ENCODE peak calls at places on chromosome 5, in ten cellular contexts. Y is colonic mucosa, A is stomach, D is cardiac fibroblast, T is AG09309, B is left ventricle myocardium inferior, F is A673, Z is kidney, J is right atrium auricular region, E is ovary. S is an unnamed sample.
A peak's percentile ranks its signal among the peaks of the same experiment; 100 is the strongest.

GRCh38 chr5:122846051-122846567 is 696 bp downstream of the SNX24 start:
- DNase-seq in A (no peak), T (no peak), F (no peak), B (no peak), E (no peak), Z (no peak), D (peak; percentile 53), Y (no peak), J (no peak), S (peak; percentile 82)

GRCh38 chr5:56686337-56687198 is 128.8 kb upstream of the MAP3K1 start:
- DNase-seq in B (no peak), E (no peak), Y (no peak), D (no peak), A (no peak), F (no peak), Z (no peak), J (no peak), T (no peak), S (no peak)

GRCh38 chr5:169980418-169981053 is at the start of gene INSYN2B:
- DNase-seq in B (peak; percentile 51), F (peak; percentile 91), E (peak; percentile 68), A (peak; percentile 50), Z (no peak), Y (peak; percentile 51), T (peak; percentile 68), D (peak; percentile 93), J (peak; percentile 84), S (peak; percentile 70)

GRCh38 chr5:149916317-149917072 is 28.1 kb downstream of the PDE6A start:
- DNase-seq in E (no peak), B (no peak), A (no peak), Y (no peak), T (no peak), D (no peak), F (no peak), Z (no peak), J (no peak), S (no peak)

GRCh38 chr5:98397081-98397480 is 376.4 kb upstream of the RGMB start:
- DNase-seq in E (no peak), J (no peak), T (peak; percentile 90), F (peak; percentile 1), D (peak; percentile 46), B (no peak), A (no peak), Y (no peak), Z (no peak), S (no peak)

GRCh38 chr5:11777096-11777495 is 127.2 kb downstream of the CTNND2 start:
- DNase-seq in D (no peak), E (no peak), F (no peak), T (no peak), B (no peak), A (no peak), J (no peak), Y (no peak), Z (no peak), S (no peak)

GRCh38 chr5:2904956-2905355 is 153.5 kb upstream of the IRX2 start:
- DNase-seq in Z (no peak), T (no peak), F (no peak), B (no peak), Y (no peak), A (no peak), D (no peak), J (peak; percentile 57), E (no peak), S (no peak)

GRCh38 chr5:175652741-175653663 is 4.9 kb upstream of the HRH2 start:
- DNase-seq in Z (no peak), Y (no peak), T (peak; percentile 34), E (no peak), D (no peak), J (no peak), A (no peak), B (no peak), F (no peak), S (no peak)

GRCh38 chr5:169637856-169638190 is 748 bp downstream of the DOCK2 start:
- DNase-seq in E (no peak), B (peak; percentile 25), J (no peak), F (no peak), A (peak; percentile 39), Y (peak; percentile 43), T (no peak), Z (no peak), D (no peak), S (no peak)

GRCh38 chr5:3828761-3829160 is 233.1 kb downstream of the IRX1 start:
- DNase-seq in B (no peak), E (no peak), F (no peak), J (no peak), Z (no peak), Y (no peak), A (no peak), D (no peak), T (no peak), S (no peak)

GRCh38 chr5:159616967-159617366 is 286.7 kb upstream of the IL12B start:
- DNase-seq in E (no peak), B (no peak), A (no peak), J (no peak), T (peak; percentile 34), Y (no peak), D (no peak), F (no peak), Z (no peak), S (no peak)

GRCh38 chr5:100643473-100643872 is 108.3 kb downstream of the FAM174A start:
- DNase-seq in E (no peak), J (no peak), Y (no peak), T (no peak), A (no peak), Z (no peak), D (peak; percentile 16), F (no peak), B (no peak), S (no peak)

GRCh38 chr5:139251695-139252288 is 41.7 kb upstream of the MATR3 start:
- DNase-seq in Z (no peak), T (no peak), D (peak; percentile 61), Y (no peak), J (no peak), A (no peak), B (no peak), E (no peak), F (no peak), S (no peak)

GRCh38 chr5:74164725-74165226 is 475.8 kb downstream of the ENC1 start:
- DNase-seq in Y (no peak), D (no peak), F (no peak), Z (no peak), J (no peak), T (no peak), A (no peak), B (no peak), E (no peak), S (no peak)

GRCh38 chr5:142009886-142010285 is 2.9 kb downstream of the GNPDA1 start:
- DNase-seq in A (no peak), D (no peak), Y (no peak), B (no peak), T (no peak), E (no peak), J (no peak), Z (no peak), F (no peak), S (no peak)

GRCh38 chr5:95508550-95508949 is 46.2 kb downstream of the SKIC3 start:
- DNase-seq in Y (no peak), Z (no peak), E (no peak), J (no peak), F (no peak), A (no peak), B (no peak), T (no peak), D (no peak), S (no peak)

GRCh38 chr5:155953335-155953734 is 373.6 kb upstream of the SGCD start:
- DNase-seq in B (no peak), Y (no peak), E (no peak), Z (no peak), T (no peak), A (no peak), J (no peak), D (no peak), F (no peak), S (no peak)

GRCh38 chr5:1292139-1292538 is 2.7 kb downstream of the TERT start:
- DNase-seq in A (no peak), Z (peak; percentile 28), D (no peak), J (no peak), T (no peak), E (peak; percentile 0), F (no peak), Y (peak; percentile 21), B (no peak), S (no peak)
- H3K4me3 ChIP-seq in A (no peak overlapping the region), Z (no peak overlapping the region), D (no peak overlapping the region), J (no peak overlapping the region), T (no peak overlapping the region), E (no peak overlapping the region), F (no peak overlapping the region), Y (no peak overlapping the region), B (no peak overlapping the region), S (no peak overlapping the region)

GRCh38 chr5:59335544-59335943 is 558.0 kb downstream of the PDE4D start:
- DNase-seq in Y (no peak), F (no peak), J (no peak), D (no peak), A (no peak), B (no peak), T (no peak), Z (no peak), E (no peak), S (no peak)
- TF ChIP-seq CTCF in Y (no peak), F (no peak), J (no peak), D (no peak), A (no peak), B (peak; percentile 17), T (no peak), Z (no peak), E (no peak), S (peak; percentile 23)

GRCh38 chr5:67383451-67383850 is 186.9 kb upstream of the CD180 start:
- DNase-seq in J (no peak), D (no peak), Z (no peak), B (no peak), E (no peak), F (no peak), T (no peak), Y (no peak), A (no peak), S (no peak)
- H3K4me3 ChIP-seq in J (no peak overlapping the region), D (no peak overlapping the region), Z (no peak overlapping the region), B (no peak overlapping the region), E (no peak overlapping the region), F (no peak overlapping the region), T (no peak overlapping the region), Y (no peak overlapping the region), A (no peak overlapping the region), S (no peak overlapping the region)

DNA sequence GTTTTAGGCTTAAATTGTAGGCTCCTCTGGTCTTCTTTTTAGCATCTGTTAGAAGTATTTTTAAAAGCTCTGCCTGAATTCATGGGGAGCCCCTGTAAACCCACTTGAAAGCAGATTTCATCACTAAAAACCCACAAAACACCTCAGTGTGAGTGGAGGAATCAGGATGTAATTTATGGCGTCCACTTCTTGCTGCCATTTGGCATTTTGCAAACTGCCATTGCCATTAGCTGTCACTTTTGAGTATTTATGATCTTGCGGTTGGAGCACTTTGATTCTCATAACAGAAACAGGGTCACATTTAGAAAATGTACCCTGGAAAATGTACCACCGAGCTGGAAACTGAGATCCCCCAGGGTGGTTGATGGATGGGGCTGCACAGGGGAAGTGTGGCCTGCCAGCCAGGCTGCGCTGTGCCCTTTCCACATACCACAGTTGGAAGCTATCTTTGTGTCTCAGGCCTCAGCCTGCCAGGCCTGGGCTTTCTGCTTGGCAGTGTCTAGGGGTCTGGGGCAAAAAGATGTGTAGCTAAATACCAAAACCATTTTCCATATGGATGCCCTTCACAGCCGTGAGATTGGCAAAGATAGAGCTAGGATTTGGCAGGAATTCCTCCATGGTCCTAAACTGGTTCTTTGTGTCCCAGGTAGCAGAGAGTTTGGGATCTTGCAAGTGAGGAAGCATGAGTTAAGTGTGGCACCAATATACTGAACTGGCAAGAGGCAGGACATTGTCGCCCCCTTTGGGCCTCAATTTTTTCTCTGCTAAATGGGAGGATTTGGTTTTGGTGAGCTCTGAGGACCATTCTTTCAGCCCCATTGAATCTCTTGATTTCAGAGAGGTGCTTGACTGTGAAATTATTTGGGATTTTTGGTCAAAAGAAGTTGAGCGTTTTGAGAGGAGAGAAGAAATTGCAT is 46.2 kb downstream of the GALNT10 start:
- DNase-seq in Y (no peak), E (no peak), T (no peak), B (no peak), F (no peak), D (no peak), J (no peak), A (no peak), Z (no peak), S (no peak)
- TF ChIP-seq CTCF in Y (no peak), E (no peak), T (no peak), B (no peak), F (no peak), D (no peak), J (no peak), A (no peak), Z (no peak), S (no peak)

S was measured in epithelial cell of proximal tubule.